ENCODE peak calls at places on chromosomes 16 and 17, in nine cellular contexts. One of them, this sample, is unnamed.

GRCh38 chr16:5836979-5837670 is 739.5 kb upstream of the EEF2KMT start:
- DNase-seq in lung: no peak
- DNase-seq in left lung: no peak
- DNase-seq in ascending aorta: no peak
- DNase-seq in choroid plexus epithelial cell: no peak
- DNase-seq in H9: no peak
- DNase-seq in transverse colon: no peak
- DNase-seq in HFFc6: no peak
- DNase-seq in lower lobe of right lung: no peak
- DNase-seq in this sample: no peak

GRCh38 chr17:80474231-80474932 is 2.0 kb downstream of the NPTX1 start:
- DNase-seq in lung: no peak
- DNase-seq in left lung: no peak
- DNase-seq in ascending aorta: no peak
- DNase-seq in choroid plexus epithelial cell: peak; percentile 48
- DNase-seq in H9: no peak
- DNase-seq in transverse colon: no peak
- DNase-seq in HFFc6: peak; percentile 42
- DNase-seq in lower lobe of right lung: no peak
- DNase-seq in this sample: no peak

GRCh38 chr16:51302042-51302441 is 151.0 kb upstream of the SALL1 start:
- DNase-seq in lung: no peak
- DNase-seq in left lung: no peak
- DNase-seq in ascending aorta: no peak
- DNase-seq in choroid plexus epithelial cell: no peak
- DNase-seq in H9: no peak
- DNase-seq in transverse colon: no peak
- DNase-seq in HFFc6: no peak
- DNase-seq in lower lobe of right lung: no peak
- DNase-seq in this sample: no peak

GRCh38 chr17:62626719-62627218 is 701 bp upstream of the MRC2 start:
- DNase-seq in lung: peak; percentile 44
- DNase-seq in left lung: no peak
- DNase-seq in ascending aorta: peak; percentile 84
- DNase-seq in choroid plexus epithelial cell: peak; percentile 91
- DNase-seq in H9: peak; percentile 92
- DNase-seq in transverse colon: no peak
- DNase-seq in HFFc6: peak; percentile 78
- DNase-seq in lower lobe of right lung: no peak
- DNase-seq in this sample: no peak

GRCh38 chr17:49404906-49405305 is 9.8 kb downstream of the PHB1 start:
- DNase-seq in lung: no peak
- DNase-seq in left lung: peak; percentile 17
- DNase-seq in ascending aorta: no peak
- DNase-seq in choroid plexus epithelial cell: peak; percentile 13
- DNase-seq in H9: no peak
- DNase-seq in transverse colon: no peak
- DNase-seq in HFFc6: peak; percentile 22
- DNase-seq in lower lobe of right lung: no peak
- DNase-seq in this sample: no peak

GRCh38 chr16:51553314-51553713 is 402.2 kb upstream of the SALL1 start:
- DNase-seq in lung: no peak
- DNase-seq in left lung: no peak
- DNase-seq in ascending aorta: no peak
- DNase-seq in choroid plexus epithelial cell: no peak
- DNase-seq in H9: no peak
- DNase-seq in transverse colon: no peak
- DNase-seq in HFFc6: no peak
- DNase-seq in lower lobe of right lung: no peak
- DNase-seq in this sample: no peak

GRCh38 chr17:19317359-19318095 is 45.0 kb downstream of the B9D1 start:
- DNase-seq in lung: no peak
- DNase-seq in left lung: no peak
- DNase-seq in ascending aorta: no peak
- DNase-seq in choroid plexus epithelial cell: peak; percentile 91
- DNase-seq in H9: peak; percentile 99
- DNase-seq in transverse colon: peak; percentile 86
- DNase-seq in HFFc6: no peak
- DNase-seq in lower lobe of right lung: peak; percentile 60
- DNase-seq in this sample: no peak

GRCh38 chr17:33509331-33509730 is 216.2 kb upstream of the ASIC2 start:
- DNase-seq in lung: no peak
- DNase-seq in left lung: no peak
- DNase-seq in ascending aorta: no peak
- DNase-seq in choroid plexus epithelial cell: no peak
- DNase-seq in H9: no peak
- DNase-seq in transverse colon: no peak
- DNase-seq in HFFc6: no peak
- DNase-seq in lower lobe of right lung: no peak
- DNase-seq in this sample: no peak

GRCh38 chr16:49453983-49454382 is 80.4 kb downstream of the C16orf78 start:
- DNase-seq in lung: no peak
- DNase-seq in left lung: peak; percentile 5
- DNase-seq in ascending aorta: peak; percentile 8
- DNase-seq in choroid plexus epithelial cell: no peak
- DNase-seq in H9: no peak
- DNase-seq in transverse colon: no peak
- DNase-seq in HFFc6: no peak
- DNase-seq in lower lobe of right lung: no peak
- DNase-seq in this sample: no peak

GRCh38 chr16:87206646-87207451 is 110.3 kb downstream of the C16orf95 start:
- DNase-seq in lung: no peak
- DNase-seq in left lung: no peak
- DNase-seq in ascending aorta: no peak
- DNase-seq in choroid plexus epithelial cell: peak; percentile 56
- DNase-seq in H9: no peak
- DNase-seq in transverse colon: no peak
- DNase-seq in HFFc6: peak; percentile 73
- DNase-seq in lower lobe of right lung: no peak
- DNase-seq in this sample: no peak

GRCh38 chr17:50708050-50709000 is 611 bp upstream of the ANKRD40 start:
- DNase-seq in lung: no peak
- DNase-seq in left lung: no peak
- DNase-seq in ascending aorta: no peak
- DNase-seq in choroid plexus epithelial cell: peak; percentile 59
- DNase-seq in H9: no peak
- DNase-seq in transverse colon: no peak
- DNase-seq in HFFc6: no peak
- DNase-seq in lower lobe of right lung: no peak
- DNase-seq in this sample: no peak

GRCh38 chr17:30203471-30203981 is 32.0 kb downstream of the SLC6A4 start:
- DNase-seq in lung: no peak
- DNase-seq in left lung: no peak
- DNase-seq in ascending aorta: no peak
- DNase-seq in choroid plexus epithelial cell: no peak
- DNase-seq in H9: peak; percentile 81
- DNase-seq in transverse colon: no peak
- DNase-seq in HFFc6: no peak
- DNase-seq in lower lobe of right lung: no peak
- DNase-seq in this sample: peak; percentile 8
- TF ChIP-seq CTCF in lung: no peak
- TF ChIP-seq CTCF in left lung: no peak
- TF ChIP-seq CTCF in ascending aorta: no peak
- TF ChIP-seq CTCF in choroid plexus epithelial cell: peak; percentile 32
- TF ChIP-seq CTCF in H9: peak; percentile 59
- TF ChIP-seq CTCF in transverse colon: no peak
- TF ChIP-seq CTCF in HFFc6: no peak
- TF ChIP-seq CTCF in lower lobe of right lung: no peak
- TF ChIP-seq CTCF in this sample: no peak

DNA sequence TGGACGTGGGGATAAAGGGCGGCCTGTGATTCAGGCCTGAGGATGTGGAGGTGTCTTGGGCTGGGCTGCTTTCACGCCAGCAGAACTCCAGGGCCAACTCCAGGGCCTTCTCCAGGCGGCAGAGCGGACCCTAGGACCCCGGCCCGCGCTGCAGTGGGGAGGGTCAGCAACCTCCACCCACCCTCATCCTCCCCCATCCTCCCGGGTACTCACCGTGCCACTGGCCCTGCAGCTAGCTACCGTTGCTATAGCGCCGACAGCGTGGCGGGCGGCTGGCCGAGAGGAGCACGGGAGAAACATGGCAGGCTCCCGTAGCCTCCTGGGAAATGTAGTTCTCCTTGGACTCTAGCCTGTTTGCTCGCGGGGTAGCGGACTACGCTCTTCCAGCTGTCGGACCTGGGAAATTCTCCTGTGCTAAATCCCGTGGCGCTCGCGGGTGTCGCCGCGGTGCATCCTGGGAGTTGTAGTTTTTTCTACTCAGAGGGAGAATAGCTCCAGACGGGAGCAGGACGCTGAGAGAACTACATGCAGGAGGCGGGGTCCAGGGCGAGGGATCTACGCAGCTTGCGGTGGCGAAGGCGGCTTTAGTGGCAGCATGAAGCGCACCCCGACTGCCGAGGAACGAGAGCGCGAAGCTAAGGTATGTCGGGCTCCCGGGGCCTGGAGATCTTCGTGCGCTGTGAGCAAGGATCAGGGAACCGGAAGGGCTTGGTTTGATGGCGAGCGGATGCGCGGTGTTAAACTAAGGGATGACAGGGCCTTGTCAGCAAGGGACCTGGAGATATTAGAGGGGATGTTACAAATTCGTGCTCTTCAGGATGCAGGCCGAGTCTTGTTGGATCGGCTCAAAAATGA is at the start of the genes FTO and RPGRIP1L:
- DNase-seq in lung: peak; percentile 100
- DNase-seq in left lung: peak; percentile 98
- DNase-seq in ascending aorta: peak; percentile 100
- DNase-seq in choroid plexus epithelial cell: peak; percentile 99
- DNase-seq in H9: peak; percentile 99
- DNase-seq in transverse colon: peak; percentile 100
- DNase-seq in HFFc6: peak; percentile 99
- DNase-seq in lower lobe of right lung: peak; percentile 97
- DNase-seq in this sample: peak; percentile 99
- TF ChIP-seq CTCF in lung: no peak
- TF ChIP-seq CTCF in left lung: no peak
- TF ChIP-seq CTCF in ascending aorta: no peak
- TF ChIP-seq CTCF in choroid plexus epithelial cell: no peak
- TF ChIP-seq CTCF in H9: no peak
- TF ChIP-seq CTCF in transverse colon: no peak
- TF ChIP-seq CTCF in HFFc6: peak; percentile 21
- TF ChIP-seq CTCF in lower lobe of right lung: peak; percentile 18
- TF ChIP-seq CTCF in this sample: no peak

GRCh38 chr16:29645699-29646187 is 17.3 kb upstream of the SPN start:
- DNase-seq in lung: no peak
- DNase-seq in left lung: no peak
- DNase-seq in ascending aorta: no peak
- DNase-seq in choroid plexus epithelial cell: peak; percentile 33
- DNase-seq in H9: no peak
- DNase-seq in transverse colon: no peak
- DNase-seq in HFFc6: no peak
- DNase-seq in lower lobe of right lung: no peak
- DNase-seq in this sample: no peak

GRCh38 chr16:29644338-29644857 is 18.6 kb upstream of the SPN start:
- DNase-seq in lung: no peak
- DNase-seq in left lung: no peak
- DNase-seq in ascending aorta: no peak
- DNase-seq in choroid plexus epithelial cell: no peak
- DNase-seq in H9: no peak
- DNase-seq in transverse colon: no peak
- DNase-seq in HFFc6: no peak
- DNase-seq in lower lobe of right lung: no peak
- DNase-seq in this sample: no peak

GRCh38 chr16:29644973-29645698 is 17.9 kb upstream of the SPN start:
- DNase-seq in lung: no peak
- DNase-seq in left lung: no peak
- DNase-seq in ascending aorta: no peak
- DNase-seq in choroid plexus epithelial cell: no peak
- DNase-seq in H9: no peak
- DNase-seq in transverse colon: no peak
- DNase-seq in HFFc6: no peak
- DNase-seq in lower lobe of right lung: no peak
- DNase-seq in this sample: no peak

GRCh38 chr16:29646947-29647346 is 16.1 kb upstream of the SPN start:
- DNase-seq in lung: no peak
- DNase-seq in left lung: no peak
- DNase-seq in ascending aorta: no peak
- DNase-seq in choroid plexus epithelial cell: no peak
- DNase-seq in H9: no peak
- DNase-seq in transverse colon: no peak
- DNase-seq in HFFc6: no peak
- DNase-seq in lower lobe of right lung: no peak
- DNase-seq in this sample: no peak

DNA sequence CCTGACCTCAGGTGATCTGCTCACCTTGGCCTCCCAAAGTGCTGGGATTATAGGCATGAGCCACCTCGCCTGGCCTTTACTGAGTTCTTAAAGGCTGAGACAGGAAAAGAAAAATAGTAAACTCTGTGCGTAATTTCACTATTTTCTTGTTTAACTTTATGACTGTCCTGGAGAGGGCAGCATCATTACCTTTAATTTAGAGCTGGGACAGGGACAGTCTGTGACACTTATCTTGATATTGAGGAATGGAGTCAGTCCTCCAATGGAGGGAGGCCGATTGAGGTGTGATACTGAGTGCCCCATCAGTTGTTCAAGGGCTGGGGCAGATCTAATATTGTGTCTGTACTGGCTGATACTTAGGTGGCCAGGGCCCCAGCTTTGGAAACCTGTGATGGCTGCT is 21.5 kb upstream of the SPN start:
- DNase-seq in lung: no peak
- DNase-seq in left lung: no peak
- DNase-seq in ascending aorta: no peak
- DNase-seq in choroid plexus epithelial cell: peak; percentile 9
- DNase-seq in H9: no peak
- DNase-seq in transverse colon: no peak
- DNase-seq in HFFc6: no peak
- DNase-seq in lower lobe of right lung: no peak
- DNase-seq in this sample: no peak
- TF ChIP-seq CTCF in lung: no peak
- TF ChIP-seq CTCF in left lung: no peak
- TF ChIP-seq CTCF in ascending aorta: no peak
- TF ChIP-seq CTCF in choroid plexus epithelial cell: peak; percentile 28
- TF ChIP-seq CTCF in H9: peak; percentile 36
- TF ChIP-seq CTCF in transverse colon: no peak
- TF ChIP-seq CTCF in HFFc6: peak; percentile 31
- TF ChIP-seq CTCF in lower lobe of right lung: no peak
- TF ChIP-seq CTCF in this sample: no peak

DNA sequence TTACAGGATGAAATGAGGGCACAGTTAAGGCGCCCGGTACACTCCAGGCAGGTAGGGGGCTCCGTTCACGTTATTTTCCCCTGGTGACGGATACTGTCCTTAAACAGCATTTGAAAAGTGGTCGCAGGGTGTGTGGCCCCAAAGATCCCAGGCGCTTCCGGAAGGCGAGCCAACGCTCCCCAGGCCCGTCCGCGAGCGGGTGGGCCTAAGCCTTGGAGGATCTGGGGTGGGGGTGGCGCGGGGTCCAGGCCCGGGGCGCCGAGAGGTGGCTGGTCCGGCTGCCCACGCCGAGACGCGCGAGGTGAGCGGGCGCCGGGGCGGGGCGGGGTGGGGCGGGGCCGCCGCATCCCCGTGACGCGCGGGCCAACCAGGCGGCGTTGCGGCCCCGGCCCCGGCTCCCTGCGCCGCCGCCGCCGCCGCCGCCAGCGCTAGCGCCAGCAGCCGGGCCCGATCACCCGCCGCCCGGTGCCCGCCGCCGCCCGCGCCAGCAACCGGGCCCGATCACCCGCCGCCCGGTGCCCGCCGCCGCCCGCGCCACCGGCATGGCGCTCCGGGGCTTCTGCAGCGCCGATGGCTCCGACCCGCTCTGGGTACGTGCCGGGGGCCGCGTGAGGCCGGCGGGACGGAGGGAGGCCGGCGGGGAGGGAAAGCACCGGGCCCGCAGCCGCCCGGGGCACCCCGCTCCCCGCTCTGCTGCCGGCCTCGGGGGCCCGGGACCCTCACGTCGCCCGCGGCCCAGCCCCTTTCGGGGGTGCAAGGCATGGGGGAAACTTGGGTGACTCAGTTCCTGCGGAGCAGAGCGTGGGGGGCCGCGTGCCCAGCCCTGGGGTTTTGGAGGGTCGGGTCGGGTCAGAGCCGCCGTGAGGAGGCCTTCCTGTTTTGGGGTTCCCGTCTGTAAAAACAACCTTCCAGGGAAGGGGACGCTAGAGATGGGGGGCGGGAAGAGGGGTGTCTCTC is at the start of gene ABCC1:
- DNase-seq in lung: no peak
- DNase-seq in left lung: peak; percentile 40
- DNase-seq in ascending aorta: no peak
- DNase-seq in choroid plexus epithelial cell: no peak
- DNase-seq in H9: peak; percentile 52
- DNase-seq in transverse colon: peak; percentile 57
- DNase-seq in HFFc6: no peak
- DNase-seq in lower lobe of right lung: peak; percentile 62
- DNase-seq in this sample: no peak
- TF ChIP-seq CTCF in lung: no peak
- TF ChIP-seq CTCF in left lung: no peak
- TF ChIP-seq CTCF in ascending aorta: no peak
- TF ChIP-seq CTCF in choroid plexus epithelial cell: no peak
- TF ChIP-seq CTCF in H9: peak; percentile 41
- TF ChIP-seq CTCF in transverse colon: no peak
- TF ChIP-seq CTCF in HFFc6: no peak
- TF ChIP-seq CTCF in lower lobe of right lung: no peak
- TF ChIP-seq CTCF in this sample: no peak